ENCODE peak calls at places on chromosomes 11 and 22, in nine cellular contexts. P, H, Q, O, W, B, M, L and F are unnamed samples.

GRCh38 chr11:60208951-60209350 is 26.1 kb upstream of the MS4A6A start:
- DNase-seq in L (no peak), B (no peak), O (no peak), Q (no peak), H (no peak), W (no peak), M (no peak), P (no peak), F (no peak)

GRCh38 chr11:47433991-47434786 is 8.0 kb upstream of the PSMC3 start:
- DNase-seq in Q (no peak), H (no peak), B (peak; percentile 67), M (peak; percentile 93), O (no peak), W (no peak), L (no peak), P (no peak), F (no peak)

GRCh38 chr11:26946209-26946828 is 47.6 kb upstream of the FIBIN start:
- DNase-seq in Q (no peak), O (no peak), W (no peak), L (no peak), P (no peak), H (no peak), B (no peak), M (peak; percentile 68), F (no peak)

GRCh38 chr11:109425554-109425953 is 3.6 kb downstream of the C11orf87 start:
- DNase-seq in P (no peak), O (no peak), W (no peak), B (no peak), H (no peak), M (no peak), L (no peak), Q (no peak), F (no peak)

GRCh38 chr22:38142606-38143005 is 32.1 kb upstream of the BAIAP2L2 start:
- DNase-seq in H (no peak), L (no peak), O (no peak), B (peak; percentile 21), Q (no peak), W (no peak), P (no peak), M (no peak), F (no peak)

GRCh38 chr11:3873712-3874349 is 18.4 kb downstream of the STIM1 start:
- DNase-seq in W (no peak), M (no peak), L (no peak), H (no peak), P (no peak), O (no peak), B (no peak), Q (no peak), F (no peak)

GRCh38 chr11:19050281-19050680 is 10.2 kb downstream of the MRGPRX2 start:
- DNase-seq in B (no peak), O (no peak), L (no peak), Q (no peak), H (no peak), W (no peak), P (no peak), M (no peak), F (no peak)

GRCh38 chr11:102603091-102603490 is 22.0 kb downstream of the MMP20 start:
- DNase-seq in L (no peak), O (no peak), M (peak; percentile 47), B (no peak), W (no peak), H (peak; percentile 61), Q (no peak), P (no peak), F (no peak)

GRCh38 chr11:16924462-16924825 is 89.8 kb downstream of the PLEKHA7 start:
- DNase-seq in W (no peak), P (no peak), L (no peak), B (no peak), Q (no peak), O (no peak), M (no peak), H (no peak), F (no peak)

GRCh38 chr11:33912405-33913361 is 20.8 kb upstream of the LMO2 start:
- DNase-seq in Q (no peak), W (no peak), P (no peak), M (peak; percentile 91), B (no peak), O (no peak), H (no peak), L (peak; percentile 36), F (no peak)

GRCh38 chr11:133897331-133897650 is 52.0 kb upstream of the SPATA19 start:
- DNase-seq in L (no peak), B (peak; percentile 32), M (no peak), H (no peak), P (no peak), O (no peak), W (no peak), Q (no peak), F (no peak)

GRCh38 chr11:60782393-60783140 is 2.6 kb upstream of the MS4A10 start:
- DNase-seq in W (no peak), Q (no peak), H (no peak), P (no peak), L (no peak), B (no peak), M (no peak), O (no peak), F (no peak)

GRCh38 chr11:74620537-74620936 is 28.2 kb downstream of the POLD3 start:
- DNase-seq in Q (no peak), P (no peak), L (no peak), B (no peak), W (no peak), M (peak; percentile 13), O (no peak), H (no peak), F (no peak)

GRCh38 chr11:1557904-1558831 is 13.9 kb downstream of the DUSP8 start:
- DNase-seq in M (peak; percentile 82), B (peak; percentile 93), H (no peak), O (no peak), Q (no peak), W (no peak), P (no peak), L (no peak), F (no peak)

GRCh38 chr11:44955019-44955738 is 4.5 kb upstream of the TP53I11 start:
- DNase-seq in P (no peak), H (peak; percentile 29), O (no peak), W (no peak), B (peak; percentile 90), Q (peak; percentile 94), L (no peak), M (peak; percentile 83), F (no peak)

GRCh38 chr22:36562261-36562835 is 33.4 kb upstream of the EIF3D start:
- DNase-seq in W (no peak), P (no peak), M (peak; percentile 47), L (no peak), O (no peak), B (no peak), H (no peak), Q (peak; percentile 32), F (no peak)

GRCh38 chr11:72812604-72812967 is 1.6 kb upstream of the ATG16L2 start:
- DNase-seq in Q (no peak), B (no peak), L (no peak), W (no peak), H (no peak), P (no peak), O (no peak), M (no peak), F (no peak)